ENCODE peak calls at places on chromosomes 7 and 10, in six cellular contexts. One of them, this sample, is unnamed.

GRCh38 chr7:2033586-2034135 is 199.1 kb downstream of the MAD1L1 start:
- DNase-seq in mammary epithelial cell: no peak
- DNase-seq in HFFc6: no peak
- DNase-seq in mesothelial cell of epicardium: no peak
- DNase-seq in GM20000: no peak
- DNase-seq in breast epithelium: no peak
- DNase-seq in this sample: no peak

GRCh38 chr10:25125151-25125550 is 49.6 kb upstream of the GPR158 start:
- DNase-seq in mammary epithelial cell: no peak
- DNase-seq in breast epithelium: no peak
- DNase-seq in HFFc6: no peak
- DNase-seq in mesothelial cell of epicardium: no peak
- DNase-seq in GM20000: no peak
- DNase-seq in this sample: peak; percentile 50

GRCh38 chr10:69657866-69658265 is 27.8 kb downstream of the FAM241B start:
- DNase-seq in mammary epithelial cell: no peak
- DNase-seq in GM20000: no peak
- DNase-seq in mesothelial cell of epicardium: no peak
- DNase-seq in breast epithelium: no peak
- DNase-seq in HFFc6: no peak
- DNase-seq in this sample: no peak

GRCh38 chr7:2522780-2523433 is 3.3 kb downstream of the LFNG start:
- DNase-seq in breast epithelium: peak; percentile 87
- DNase-seq in HFFc6: peak; percentile 79
- DNase-seq in GM20000: no peak
- DNase-seq in mammary epithelial cell: peak; percentile 98
- DNase-seq in mesothelial cell of epicardium: peak; percentile 69
- DNase-seq in this sample: peak; percentile 35

GRCh38 chr10:79981673-79982485 is 33.0 kb upstream of the SFTPD start:
- DNase-seq in breast epithelium: peak; percentile 30
- DNase-seq in mammary epithelial cell: peak; percentile 50
- DNase-seq in mesothelial cell of epicardium: peak; percentile 73
- DNase-seq in GM20000: peak; percentile 22
- DNase-seq in HFFc6: peak; percentile 19
- DNase-seq in this sample: peak; percentile 41

GRCh38 chr10:8499312-8499711 is 444.8 kb downstream of the GATA3 start:
- DNase-seq in mammary epithelial cell: peak; percentile 4
- DNase-seq in HFFc6: no peak
- DNase-seq in mesothelial cell of epicardium: no peak
- DNase-seq in GM20000: no peak
- DNase-seq in breast epithelium: no peak
- DNase-seq in this sample: no peak

GRCh38 chr7:139739863-139740597 is 37.8 kb downstream of the HIPK2 start:
- DNase-seq in GM20000: no peak
- DNase-seq in mesothelial cell of epicardium: no peak
- DNase-seq in breast epithelium: no peak
- DNase-seq in mammary epithelial cell: no peak
- DNase-seq in HFFc6: no peak
- DNase-seq in this sample: no peak

GRCh38 chr10:129712000-129712399 is 245.0 kb downstream of the MGMT start:
- DNase-seq in mesothelial cell of epicardium: no peak
- DNase-seq in breast epithelium: no peak
- DNase-seq in mammary epithelial cell: no peak
- DNase-seq in HFFc6: no peak
- DNase-seq in GM20000: no peak
- DNase-seq in this sample: no peak

DNA sequence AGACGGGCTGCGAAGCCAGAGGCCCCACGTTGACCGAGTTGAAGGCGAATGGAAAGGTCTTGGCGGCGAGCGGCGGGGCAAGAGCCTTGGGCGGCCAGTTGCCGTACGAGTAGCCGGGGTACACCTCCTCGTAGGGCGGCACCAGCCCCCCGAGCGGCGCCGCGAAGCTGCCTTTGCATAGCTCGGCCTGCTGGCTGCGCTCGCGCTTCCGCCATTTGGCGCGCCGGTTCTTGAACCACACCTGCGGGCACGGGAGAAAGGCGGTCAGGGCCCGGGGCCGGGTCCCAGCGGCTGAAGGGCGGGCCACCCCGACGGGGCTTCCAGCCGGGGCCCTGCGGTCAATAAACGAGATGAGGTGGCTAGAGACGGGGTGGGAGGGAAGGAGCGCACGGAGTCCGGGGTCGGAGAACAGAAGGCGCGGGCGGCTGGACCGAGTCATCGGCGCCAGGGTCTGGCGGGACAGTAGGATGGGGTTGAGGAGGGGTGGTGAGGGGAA is 4.8 kb downstream of the ELOVL3 start:
- DNase-seq in GM20000: peak; percentile 77
- DNase-seq in HFFc6: no peak
- DNase-seq in breast epithelium: no peak
- DNase-seq in mesothelial cell of epicardium: peak; percentile 55
- DNase-seq in mammary epithelial cell: no peak
- DNase-seq in this sample: no peak
- TF ChIP-seq CTCF in GM20000: peak; percentile 50
- TF ChIP-seq CTCF in HFFc6: no peak
- TF ChIP-seq CTCF in breast epithelium: peak; percentile 19
- TF ChIP-seq CTCF in mesothelial cell of epicardium: no peak
- TF ChIP-seq CTCF in mammary epithelial cell: no peak
- TF ChIP-seq CTCF in this sample: peak; percentile 35

GRCh38 chr7:122010116-122010515 is 133.9 kb downstream of the AASS start:
- DNase-seq in mesothelial cell of epicardium: no peak
- DNase-seq in GM20000: no peak
- DNase-seq in HFFc6: no peak
- DNase-seq in breast epithelium: no peak
- DNase-seq in mammary epithelial cell: no peak
- DNase-seq in this sample: no peak

GRCh38 chr7:122013070-122013469 is 131.0 kb downstream of the AASS start:
- DNase-seq in GM20000: no peak
- DNase-seq in mesothelial cell of epicardium: no peak
- DNase-seq in mammary epithelial cell: peak; percentile 19
- DNase-seq in HFFc6: no peak
- DNase-seq in breast epithelium: no peak
- DNase-seq in this sample: no peak

GRCh38 chr7:122018032-122018431 is 126.0 kb downstream of the AASS start:
- DNase-seq in HFFc6: no peak
- DNase-seq in breast epithelium: no peak
- DNase-seq in mesothelial cell of epicardium: no peak
- DNase-seq in mammary epithelial cell: no peak
- DNase-seq in GM20000: no peak
- DNase-seq in this sample: no peak

DNA sequence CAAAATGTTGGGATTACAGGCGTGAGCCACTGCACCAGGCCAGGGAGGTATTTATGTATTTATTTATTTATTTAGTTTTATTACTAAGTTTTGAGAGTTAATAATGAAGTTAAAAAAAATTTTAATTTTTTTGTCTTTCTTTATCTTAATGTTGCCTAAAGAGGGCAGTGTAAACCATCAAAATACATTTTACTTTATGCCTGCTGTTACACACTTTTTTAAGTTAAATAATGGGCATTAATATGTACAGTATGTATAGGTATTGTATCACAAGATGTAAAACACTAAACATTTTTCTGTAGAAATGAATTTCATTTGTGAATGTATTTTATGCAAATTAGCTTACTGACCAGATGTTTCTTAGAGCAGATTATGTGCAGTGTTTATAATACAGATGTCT is 129.4 kb downstream of the AASS start:
- DNase-seq in mammary epithelial cell: no peak
- DNase-seq in mesothelial cell of epicardium: no peak
- DNase-seq in HFFc6: no peak
- DNase-seq in breast epithelium: no peak
- DNase-seq in GM20000: no peak
- DNase-seq in this sample: no peak
- TF ChIP-seq CTCF in mammary epithelial cell: no peak
- TF ChIP-seq CTCF in mesothelial cell of epicardium: peak; percentile 35
- TF ChIP-seq CTCF in HFFc6: peak; percentile 69
- TF ChIP-seq CTCF in breast epithelium: no peak
- TF ChIP-seq CTCF in GM20000: no peak
- TF ChIP-seq CTCF in this sample: peak; percentile 48

GRCh38 chr10:81082621-81083376 is 545.1 kb downstream of the SH2D4B start:
- DNase-seq in HFFc6: no peak
- DNase-seq in mesothelial cell of epicardium: no peak
- DNase-seq in breast epithelium: no peak
- DNase-seq in mammary epithelial cell: no peak
- DNase-seq in GM20000: no peak
- DNase-seq in this sample: no peak

DNA sequence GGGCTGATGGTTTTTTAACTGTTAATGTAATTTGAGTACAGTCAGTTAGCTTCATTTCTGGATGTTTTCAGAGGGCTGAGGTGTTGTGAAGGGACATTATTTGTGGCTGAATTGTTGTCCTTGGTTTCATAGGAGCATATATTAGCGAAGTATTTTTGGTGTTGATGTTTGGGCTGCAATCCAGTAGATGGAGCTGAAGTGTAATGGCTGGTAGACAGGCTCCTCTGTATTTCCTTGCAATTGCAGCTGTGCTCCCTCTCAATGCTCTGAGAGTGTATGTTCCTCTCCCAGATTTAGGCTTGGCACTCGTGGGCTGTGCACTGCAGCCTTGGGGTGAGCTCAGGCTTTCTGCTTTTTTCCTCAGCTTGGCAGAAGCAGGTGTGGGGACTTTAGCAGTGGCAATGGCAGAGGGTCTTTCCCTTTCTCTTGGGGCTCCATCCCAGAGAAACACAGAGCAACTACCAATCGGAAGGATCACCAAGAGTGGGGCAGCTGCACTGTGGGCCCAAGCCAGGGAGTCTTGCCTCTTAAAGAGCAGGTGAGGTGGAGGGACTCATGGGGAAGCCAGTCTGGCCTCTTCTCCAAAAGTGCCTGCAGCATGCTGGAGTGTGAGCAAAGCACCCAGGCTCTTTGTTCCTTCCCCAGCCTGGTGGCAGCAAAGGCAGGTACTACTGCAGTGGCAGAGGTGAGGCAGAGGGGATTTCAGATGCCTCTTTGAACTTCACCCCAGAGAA is 544.4 kb downstream of the SH2D4B start:
- DNase-seq in HFFc6: no peak
- DNase-seq in mesothelial cell of epicardium: no peak
- DNase-seq in GM20000: no peak
- DNase-seq in breast epithelium: no peak
- DNase-seq in mammary epithelial cell: peak; percentile 0
- DNase-seq in this sample: no peak
- TF ChIP-seq CTCF in HFFc6: no peak
- TF ChIP-seq CTCF in mesothelial cell of epicardium: no peak
- TF ChIP-seq CTCF in GM20000: peak; percentile 10
- TF ChIP-seq CTCF in breast epithelium: no peak
- TF ChIP-seq CTCF in mammary epithelial cell: no peak
- TF ChIP-seq CTCF in this sample: peak; percentile 45

GRCh38 chr10:5679606-5680005 is 5.0 kb upstream of the TASOR2 start:
- DNase-seq in HFFc6: peak; percentile 47
- DNase-seq in GM20000: no peak
- DNase-seq in breast epithelium: no peak
- DNase-seq in mammary epithelial cell: peak; percentile 46
- DNase-seq in mesothelial cell of epicardium: no peak
- DNase-seq in this sample: no peak
- TF ChIP-seq CTCF in HFFc6: peak; percentile 35
- TF ChIP-seq CTCF in GM20000: no peak
- TF ChIP-seq CTCF in breast epithelium: no peak
- TF ChIP-seq CTCF in mammary epithelial cell: no peak
- TF ChIP-seq CTCF in mesothelial cell of epicardium: no peak
- TF ChIP-seq CTCF in this sample: no peak